ENCODE peak calls at places on chromosomes 13 and 19, in four cellular contexts. One of them, this sample, is unnamed.

GRCh38 chr19:15216363-15216762 is 15.6 kb upstream of the NOTCH3 start:
- DNase-seq in nephron progenitor cell: no peak
- DNase-seq in IMR-90: no peak
- DNase-seq in kidney: no peak
- DNase-seq in this sample: no peak

GRCh38 chr19:55552620-55553019 is 7.3 kb upstream of the SBK3 start:
- DNase-seq in nephron progenitor cell: no peak
- DNase-seq in kidney: no peak
- DNase-seq in IMR-90: peak
- DNase-seq in this sample: peak

GRCh38 chr13:70128098-70128497 is 19.8 kb upstream of the KLHL1 start:
- DNase-seq in nephron progenitor cell: no peak
- DNase-seq in kidney: no peak
- DNase-seq in IMR-90: no peak
- DNase-seq in this sample: no peak

GRCh38 chr13:94217370-94217769 is 262.1 kb downstream of the DCT start:
- DNase-seq in kidney: no peak
- DNase-seq in IMR-90: peak
- DNase-seq in nephron progenitor cell: no peak
- DNase-seq in this sample: no peak

GRCh38 chr13:58960909-58961308 is 1202.8 kb downstream of the DIAPH3 start:
- DNase-seq in IMR-90: peak
- DNase-seq in kidney: no peak
- DNase-seq in nephron progenitor cell: no peak
- DNase-seq in this sample: peak

GRCh38 chr13:76921516-76921915 is 26.8 kb upstream of the ACOD1 start:
- DNase-seq in nephron progenitor cell: no peak
- DNase-seq in IMR-90: no peak
- DNase-seq in kidney: no peak
- DNase-seq in this sample: peak

GRCh38 chr19:10206226-10206873 is 11.6 kb upstream of the DNMT1 start:
- DNase-seq in kidney: no peak
- DNase-seq in IMR-90: peak
- DNase-seq in nephron progenitor cell: no peak
- DNase-seq in this sample: peak

GRCh38 chr19:47427241-47428176 is 8.2 kb upstream of the MEIS3 start:
- DNase-seq in kidney: peak
- DNase-seq in nephron progenitor cell: peak
- DNase-seq in IMR-90: peak
- DNase-seq in this sample: no peak

GRCh38 chr19:44002212-44002565 is 568 bp upstream of the ZNF230 start:
- DNase-seq in nephron progenitor cell: no peak
- DNase-seq in IMR-90: peak
- DNase-seq in kidney: no peak
- DNase-seq in this sample: no peak

GRCh38 chr19:29965529-29965928 is 23.5 kb downstream of the URI1 start:
- DNase-seq in kidney: no peak
- DNase-seq in nephron progenitor cell: no peak
- DNase-seq in IMR-90: peak
- DNase-seq in this sample: no peak

GRCh38 chr13:99965329-99966000 is 6.1 kb downstream of the ZIC5 start:
- DNase-seq in nephron progenitor cell: no peak
- DNase-seq in kidney: no peak
- DNase-seq in IMR-90: no peak
- DNase-seq in this sample: no peak

GRCh38 chr13:113211774-113212173 is 2.4 kb downstream of the CUL4A start:
- DNase-seq in kidney: no peak
- DNase-seq in nephron progenitor cell: peak
- DNase-seq in IMR-90: no peak
- DNase-seq in this sample: no peak

GRCh38 chr13:114119196-114119595 is 13.2 kb downstream of the RASA3 start:
- DNase-seq in kidney: peak
- DNase-seq in IMR-90: peak
- DNase-seq in nephron progenitor cell: peak
- DNase-seq in this sample: peak

GRCh38 chr13:25608181-25608580 is 236.4 kb downstream of the ATP8A2 start:
- DNase-seq in kidney: no peak
- DNase-seq in IMR-90: no peak
- DNase-seq in nephron progenitor cell: no peak
- DNase-seq in this sample: no peak

GRCh38 chr13:43981091-43981490 is 101.4 kb downstream of the LACC1 start:
- DNase-seq in nephron progenitor cell: no peak
- DNase-seq in IMR-90: no peak
- DNase-seq in kidney: no peak
- DNase-seq in this sample: no peak

GRCh38 chr13:22311734-22312404 is 641.0 kb downstream of the FGF9 start:
- DNase-seq in nephron progenitor cell: peak
- DNase-seq in kidney: no peak
- DNase-seq in IMR-90: no peak
- DNase-seq in this sample: no peak

GRCh38 chr19:41619018-41619571 is 7.8 kb downstream of the CEACAM4 start:
- DNase-seq in IMR-90: no peak
- DNase-seq in kidney: no peak
- DNase-seq in nephron progenitor cell: no peak
- DNase-seq in this sample: no peak

GRCh38 chr13:91220872-91221271 is 126.6 kb upstream of the MIR17HG start:
- DNase-seq in IMR-90: no peak
- DNase-seq in nephron progenitor cell: no peak
- DNase-seq in kidney: no peak
- DNase-seq in this sample: no peak

GRCh38 chr13:95319551-95320274 is 18.5 kb upstream of the ABCC4 start:
- DNase-seq in nephron progenitor cell: no peak
- DNase-seq in kidney: no peak
- DNase-seq in IMR-90: no peak
- DNase-seq in this sample: no peak

GRCh38 chr19:56821209-56821608 is 19.3 kb downstream of the PEG3 start:
- DNase-seq in kidney: no peak
- DNase-seq in nephron progenitor cell: no peak
- DNase-seq in IMR-90: no peak
- DNase-seq in this sample: no peak

GRCh38 chr19:11446652-11447301 is 11.3 kb downstream of the PRKCSH start:
- DNase-seq in kidney: peak
- DNase-seq in nephron progenitor cell: peak
- DNase-seq in IMR-90: no peak
- DNase-seq in this sample: no peak
- TF ChIP-seq CTCF in kidney: peak
- TF ChIP-seq CTCF in nephron progenitor cell: peak
- TF ChIP-seq CTCF in IMR-90: peak
- TF ChIP-seq CTCF in this sample: peak

DNA sequence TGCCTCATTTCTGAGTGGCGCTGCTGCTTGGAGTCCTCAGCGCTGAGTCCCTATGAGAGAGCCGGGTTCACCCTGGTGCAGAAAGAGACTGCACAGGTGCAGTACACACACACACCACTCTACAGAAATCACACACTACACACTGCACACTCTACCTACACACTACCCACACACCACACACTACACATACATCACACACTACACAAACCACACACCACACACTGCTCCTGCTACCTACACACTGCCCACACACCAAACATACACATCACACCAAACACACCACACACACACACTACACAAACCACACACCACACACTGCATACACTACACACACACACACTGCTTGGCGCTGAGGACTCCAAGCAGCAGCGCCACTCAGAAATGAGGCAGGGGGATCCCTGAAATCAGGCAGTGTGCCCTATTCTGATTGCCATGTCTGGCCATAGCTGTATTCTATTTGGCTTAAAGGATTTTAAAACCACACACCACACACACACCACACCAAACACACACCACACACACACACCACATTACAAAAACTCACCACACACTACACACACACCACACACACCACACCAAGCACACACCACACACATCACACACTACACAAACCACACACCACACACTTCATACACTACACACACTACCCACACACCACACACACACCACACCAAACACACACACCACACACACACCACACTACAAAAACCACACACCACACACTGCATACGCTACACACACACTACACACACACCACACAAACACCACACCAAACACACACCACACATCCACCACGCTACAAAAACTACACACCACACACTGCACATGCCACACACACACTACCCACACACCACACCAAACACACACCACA is 4.9 kb downstream of the MAG start:
- DNase-seq in kidney: no peak
- DNase-seq in IMR-90: no peak
- DNase-seq in nephron progenitor cell: no peak
- DNase-seq in this sample: no peak
- TF ChIP-seq CTCF in kidney: no peak
- TF ChIP-seq CTCF in IMR-90: no peak
- TF ChIP-seq CTCF in nephron progenitor cell: no peak
- TF ChIP-seq CTCF in this sample: no peak

GRCh38 chr13:23567792-23568480 is 2.3 kb upstream of the TNFRSF19 start:
- DNase-seq in kidney: no peak
- DNase-seq in IMR-90: no peak
- DNase-seq in nephron progenitor cell: peak
- DNase-seq in this sample: no peak
- TF ChIP-seq CTCF in kidney: no peak
- TF ChIP-seq CTCF in IMR-90: peak
- TF ChIP-seq CTCF in nephron progenitor cell: no peak
- TF ChIP-seq CTCF in this sample: no peak

DNA sequence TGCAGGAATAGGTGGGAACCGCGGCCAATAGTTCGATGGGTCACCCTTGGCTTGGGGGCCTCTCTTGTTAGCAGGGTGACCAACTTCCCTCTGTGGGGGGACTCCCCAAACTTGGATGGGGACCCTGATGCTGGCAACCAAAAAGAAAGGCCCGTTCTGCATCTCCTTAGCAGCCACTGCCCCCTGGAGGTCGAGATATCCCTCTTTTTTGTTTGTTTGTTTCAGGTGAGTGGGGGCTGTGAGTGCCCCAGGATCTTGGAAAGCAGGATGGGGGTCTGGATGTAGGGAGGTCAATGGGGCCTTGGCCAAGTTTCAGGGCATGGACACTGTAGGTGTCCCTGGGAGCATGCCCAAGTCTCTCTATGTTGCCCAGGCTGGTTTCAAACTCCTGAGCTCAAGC is 7.7 kb upstream of the CRTC1 start:
- DNase-seq in IMR-90: no peak
- DNase-seq in nephron progenitor cell: no peak
- DNase-seq in kidney: no peak
- DNase-seq in this sample: no peak
- TF ChIP-seq CTCF in IMR-90: peak
- TF ChIP-seq CTCF in nephron progenitor cell: peak
- TF ChIP-seq CTCF in kidney: peak
- TF ChIP-seq CTCF in this sample: peak

DNA sequence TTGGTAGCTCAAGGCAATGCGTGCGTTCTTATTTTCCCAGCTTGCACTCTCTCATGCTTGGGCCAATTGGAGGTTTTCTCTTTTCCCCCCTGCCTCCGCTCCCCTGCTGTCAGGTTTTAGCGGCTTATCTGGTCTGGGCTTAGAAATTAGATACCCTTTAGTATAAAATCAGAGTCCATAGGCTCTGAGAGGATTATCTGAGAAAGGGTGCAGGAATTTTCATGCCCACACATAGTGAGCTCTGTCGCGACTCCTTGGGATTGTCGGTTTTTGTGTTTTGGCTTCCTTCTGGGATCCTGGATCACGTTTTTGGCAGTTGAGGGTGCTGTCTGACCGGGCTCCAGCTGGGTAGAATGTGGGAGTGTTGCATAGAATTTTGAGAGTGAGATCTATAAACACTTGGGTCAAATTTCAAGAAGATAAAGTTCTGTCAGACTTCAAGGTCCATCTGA is 12.4 kb downstream of the CHAF1A start:
- DNase-seq in kidney: no peak
- DNase-seq in nephron progenitor cell: no peak
- DNase-seq in IMR-90: peak
- DNase-seq in this sample: no peak
- TF ChIP-seq CTCF in kidney: no peak
- TF ChIP-seq CTCF in nephron progenitor cell: no peak
- TF ChIP-seq CTCF in IMR-90: no peak
- TF ChIP-seq CTCF in this sample: no peak

GRCh38 chr19:27746691-27747380 is 1466.1 kb downstream of the UQCRFS1 start:
- DNase-seq in kidney: peak
- DNase-seq in nephron progenitor cell: peak
- DNase-seq in IMR-90: peak
- DNase-seq in this sample: no peak
- TF ChIP-seq CTCF in kidney: peak
- TF ChIP-seq CTCF in nephron progenitor cell: no peak
- TF ChIP-seq CTCF in IMR-90: no peak
- TF ChIP-seq CTCF in this sample: peak

DNA sequence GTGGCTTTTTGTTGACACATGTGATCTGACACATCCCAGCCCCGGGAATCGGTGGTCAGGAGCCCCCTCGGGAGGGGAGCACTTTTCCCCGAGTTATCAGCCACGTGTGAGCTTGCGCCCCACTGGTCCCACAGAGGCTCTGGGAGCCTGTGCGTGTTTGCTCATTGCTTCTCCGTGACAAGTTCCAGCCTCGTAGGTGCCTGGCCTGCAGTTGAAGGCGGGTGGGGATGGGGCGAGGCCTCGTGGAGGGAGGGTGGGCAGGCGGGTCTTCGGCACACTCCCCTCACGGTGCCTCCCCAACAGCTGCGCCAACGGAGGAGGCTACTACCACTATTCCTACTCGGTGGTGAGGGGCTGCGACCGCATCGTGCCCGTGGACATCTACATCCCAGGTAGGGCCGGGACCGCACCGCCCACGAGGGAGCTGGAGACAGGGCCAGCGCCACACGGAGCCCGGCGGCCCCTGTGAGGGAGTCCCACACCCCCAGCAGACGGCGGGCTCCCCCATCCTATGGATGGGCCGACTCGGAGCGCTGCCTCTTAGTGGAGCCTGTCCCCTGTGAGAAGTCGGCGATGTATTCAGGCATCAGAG is 8.3 kb downstream of the GAMT start:
- DNase-seq in nephron progenitor cell: no peak
- DNase-seq in IMR-90: no peak
- DNase-seq in kidney: peak
- DNase-seq in this sample: no peak
- TF ChIP-seq CTCF in nephron progenitor cell: no peak
- TF ChIP-seq CTCF in IMR-90: no peak
- TF ChIP-seq CTCF in kidney: no peak
- TF ChIP-seq CTCF in this sample: no peak

GRCh38 chr13:36847541-36848045 is 28.6 kb downstream of the RFXAP start:
- DNase-seq in nephron progenitor cell: no peak
- DNase-seq in kidney: no peak
- DNase-seq in IMR-90: no peak
- DNase-seq in this sample: no peak

GRCh38 chr13:36850790-36851438 is 31.9 kb downstream of the RFXAP start:
- DNase-seq in nephron progenitor cell: peak
- DNase-seq in kidney: no peak
- DNase-seq in IMR-90: no peak
- DNase-seq in this sample: no peak

GRCh38 chr13:36848228-36848982 is 29.4 kb downstream of the RFXAP start:
- DNase-seq in nephron progenitor cell: no peak
- DNase-seq in kidney: no peak
- DNase-seq in IMR-90: peak
- DNase-seq in this sample: no peak
- TF ChIP-seq CTCF in nephron progenitor cell: no peak
- TF ChIP-seq CTCF in kidney: no peak
- TF ChIP-seq CTCF in IMR-90: peak
- TF ChIP-seq CTCF in this sample: peak

GRCh38 chr13:30359999-30360398 is 52.6 kb upstream of the KATNAL1 start:
- DNase-seq in kidney: no peak
- DNase-seq in IMR-90: no peak
- DNase-seq in nephron progenitor cell: no peak
- DNase-seq in this sample: no peak
- TF ChIP-seq CTCF in kidney: no peak
- TF ChIP-seq CTCF in IMR-90: no peak
- TF ChIP-seq CTCF in nephron progenitor cell: no peak
- TF ChIP-seq CTCF in this sample: no peak

This sample was measured in astrocyte of the cerebellum.